ENCODE peak calls at places on chromosomes 12 and 14, in six cellular contexts. N is endothelial cell of umbilical vein, E is K562, W is A549, K is HepG2, M is GM12878. U is an unnamed sample.

GRCh38 chr14:75340921-75341320 is 62.3 kb downstream of the FOS start:
- DNase-seq in N (peak), K (no peak), E (no peak), W (no peak), M (no peak), U (peak)

GRCh38 chr12:1629338-1630080 is 478 bp downstream of the WNT5B start:
- DNase-seq in W (no peak), E (no peak), M (no peak), K (peak), N (no peak), U (peak)

GRCh38 chr12:113075137-113075683 is 18.7 kb downstream of the DTX1 start:
- DNase-seq in W (no peak), E (no peak), N (no peak), M (peak), K (no peak), U (no peak)

GRCh38 chr14:94964931-94965330 is 192.4 kb downstream of the DICER1 start:
- DNase-seq in E (no peak), N (no peak), W (no peak), K (no peak), M (no peak), U (no peak)

GRCh38 chr12:92561543-92561899 is 141.3 kb upstream of the PLEKHG7 start:
- DNase-seq in K (no peak), E (no peak), W (no peak), N (peak), M (no peak), U (no peak)

GRCh38 chr12:120276734-120277133 is 11.2 kb upstream of the PXN start:
- DNase-seq in M (no peak), E (no peak), W (peak), N (no peak), K (peak), U (no peak)

GRCh38 chr14:35835208-35835982 is 9.3 kb downstream of the BRMS1L start:
- DNase-seq in E (no peak), M (no peak), W (no peak), K (no peak), N (no peak), U (no peak)

GRCh38 chr14:104072586-104072985 is 12.9 kb upstream of the ASPG start:
- DNase-seq in M (no peak), W (no peak), N (no peak), K (no peak), E (no peak), U (no peak)

GRCh38 chr12:64951944-64952343 is 127.5 kb downstream of the TBC1D30 start:
- DNase-seq in W (no peak), N (no peak), K (no peak), M (no peak), E (no peak), U (no peak)

GRCh38 chr12:79897617-79898016 is 37.3 kb downstream of the PPP1R12A start:
- DNase-seq in M (no peak), N (no peak), K (peak), E (no peak), W (peak), U (no peak)

GRCh38 chr12:92042791-92043531 is 102.7 kb downstream of the BTG1 start:
- DNase-seq in K (no peak), M (no peak), W (no peak), E (no peak), N (no peak), U (no peak)

GRCh38 chr12:115646210-115646609 is 631.3 kb downstream of the MED13L start:
- DNase-seq in M (no peak), N (no peak), K (no peak), W (no peak), E (no peak), U (no peak)

GRCh38 chr14:103522028-103522581 is 525 bp downstream of the CKB start:
- DNase-seq in K (no peak), M (no peak), N (no peak), E (peak), W (no peak), U (no peak)

GRCh38 chr14:88831285-88831684 is 6.8 kb downstream of the TTC8 start:
- DNase-seq in N (peak), E (no peak), W (no peak), K (no peak), M (no peak), U (no peak)

GRCh38 chr14:24721772-24722171 is 87.8 kb upstream of the GZMB start:
- DNase-seq in K (no peak), N (no peak), W (peak), E (no peak), M (no peak), U (no peak)

GRCh38 chr12:123937707-123938600 is 34.7 kb downstream of the CCDC92 start:
- DNase-seq in K (no peak), M (no peak), W (no peak), E (no peak), N (no peak), U (peak)

GRCh38 chr14:72256055-72256454 is 323.8 kb downstream of the RGS6 start:
- DNase-seq in M (no peak), K (no peak), N (no peak), E (no peak), W (no peak), U (no peak)

GRCh38 chr12:9779209-9779608 is 18.5 kb upstream of the CD69 start:
- DNase-seq in W (no peak), M (no peak), N (no peak), E (no peak), K (no peak), U (no peak)

GRCh38 chr12:117180790-117181467 is 9.3 kb downstream of the FBXO21 start:
- DNase-seq in N (no peak), E (no peak), K (no peak), W (no peak), M (no peak), U (no peak)

GRCh38 chr12:26088999-26089398 is 35.8 kb downstream of the BHLHE41 start:
- DNase-seq in M (peak), W (no peak), E (no peak), N (no peak), K (no peak), U (peak)

GRCh38 chr14:106551265-106551664 is 1024.9 kb downstream of the TMEM121 start:
- DNase-seq in N (no peak), E (no peak), W (no peak), K (no peak), M (no peak), U (peak)

GRCh38 chr12:109056891-109057290 is 4.5 kb downstream of the USP30 start:
- DNase-seq in E (no peak), K (no peak), M (no peak), W (no peak), N (no peak), U (no peak)

GRCh38 chr12:126337556-126337955 is 1272.3 kb downstream of the AACS start:
- DNase-seq in E (no peak), M (no peak), N (no peak), K (no peak), W (no peak), U (no peak)

GRCh38 chr14:73723411-73723798 is 9.2 kb upstream of the PNMA1 start:
- DNase-seq in W (no peak), E (no peak), N (no peak), M (no peak), K (no peak), U (no peak)

GRCh38 chr12:58608711-58609110 is 311.6 kb downstream of the LRIG3 start:
- DNase-seq in M (no peak), E (no peak), W (no peak), N (no peak), K (no peak), U (no peak)

GRCh38 chr14:20657216-20658211 is 16.0 kb upstream of the OR6S1 start:
- DNase-seq in W (peak), M (no peak), N (no peak), K (peak), E (peak), U (no peak)
- H3K4me3 ChIP-seq in W (peak), M (no peak), N (no peak), K (no peak), E (peak), U (no peak)

GRCh38 chr12:60172696-60173095 is 576.9 kb downstream of the SLC16A7 start:
- DNase-seq in W (no peak), E (no peak), N (no peak), M (no peak), K (no peak), U (no peak)

GRCh38 chr12:60174476-60174875 is 578.6 kb downstream of the SLC16A7 start:
- DNase-seq in W (no peak), E (no peak), M (no peak), N (no peak), K (no peak), U (no peak)

GRCh38 chr12:60172266-60172665 is 576.4 kb downstream of the SLC16A7 start:
- DNase-seq in W (no peak), N (peak), E (no peak), M (no peak), K (no peak), U (no peak)

GRCh38 chr12:60174914-60175313 is 579.1 kb downstream of the SLC16A7 start:
- DNase-seq in N (no peak), M (no peak), E (no peak), K (no peak), W (no peak), U (no peak)

DNA sequence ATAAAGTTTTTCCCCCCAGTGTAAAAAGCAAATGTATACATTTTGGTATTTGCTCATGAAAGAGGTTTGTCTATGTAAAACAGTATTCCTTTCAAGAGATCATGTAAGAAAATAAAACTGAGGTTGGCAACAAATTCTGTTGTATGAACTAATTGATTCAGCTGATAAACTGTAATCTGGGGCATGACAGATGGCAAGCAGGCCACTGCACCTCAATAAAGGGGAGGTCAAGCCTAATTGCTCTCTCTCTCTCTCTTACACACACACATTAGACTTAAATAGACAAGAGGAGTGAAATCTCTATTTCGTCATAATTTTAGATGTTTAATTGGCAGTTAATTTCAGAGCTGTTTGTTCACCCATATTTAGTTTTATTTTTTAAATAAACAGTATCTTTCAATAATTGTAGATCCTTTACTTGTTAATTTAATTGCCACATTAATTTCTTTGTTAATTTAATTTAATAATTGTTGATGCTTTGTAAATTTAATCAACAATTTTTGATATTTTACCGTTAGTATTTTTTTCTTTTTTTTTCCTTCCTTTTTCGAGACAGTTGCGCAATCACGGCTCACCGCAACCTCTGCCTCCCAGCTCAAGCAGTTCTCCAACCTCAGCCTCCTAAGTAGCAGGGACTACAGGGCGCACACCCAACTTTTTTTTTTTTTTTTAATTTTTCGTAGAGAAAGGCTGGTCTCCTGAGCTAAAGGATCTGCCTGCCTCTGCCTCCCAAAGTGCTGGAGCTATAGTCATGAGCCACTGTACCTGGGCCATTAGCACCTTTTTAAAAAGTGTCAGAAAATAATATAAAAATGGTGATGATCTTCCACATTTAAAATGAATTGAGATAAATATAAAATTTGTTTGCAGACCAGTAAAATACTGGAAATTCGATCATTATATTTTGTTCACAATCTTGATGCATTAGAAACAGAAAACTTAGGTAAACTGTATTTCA is 577.7 kb downstream of the SLC16A7 start:
- DNase-seq in K (no peak), W (no peak), M (no peak), N (no peak), E (no peak), U (peak)
- TF ChIP-seq MYC in K (no peak), W (no peak), M (no peak), N (no peak), E (no peak), U (no peak)

GRCh38 chr14:50944647-50945413 is 547 bp upstream of the PYGL start:
- DNase-seq in M (no peak), W (peak), N (peak), K (peak), E (no peak), U (peak)
- TF ChIP-seq POLR2A in M (no peak), W (no peak), N (no peak), K (peak), E (no peak), U (no peak)

GRCh38 chr14:92663049-92663448 is 85.4 kb downstream of the LGMN start:
- DNase-seq in W (no peak), K (no peak), M (no peak), E (no peak), N (no peak), U (no peak)

GRCh38 chr14:92670177-92670576 is 78.2 kb downstream of the LGMN start:
- DNase-seq in N (no peak), W (peak), K (no peak), E (no peak), M (no peak), U (peak)

GRCh38 chr14:92666251-92666650 is 82.2 kb downstream of the LGMN start:
- DNase-seq in W (no peak), N (no peak), K (no peak), E (no peak), M (no peak), U (no peak)

GRCh38 chr14:92668266-92668973 is 80.0 kb downstream of the LGMN start:
- DNase-seq in K (no peak), E (no peak), W (no peak), N (no peak), M (no peak), U (no peak)

GRCh38 chr14:92665699-92666110 is 82.7 kb downstream of the LGMN start:
- DNase-seq in N (peak), M (no peak), E (no peak), W (no peak), K (no peak), U (peak)
- H3K4me3 ChIP-seq in N (no peak), M (no peak), E (no peak), W (no peak), K (no peak), U (peak)

U was measured in NB4.